ENCODE peak calls at places on chromosomes 1 and 21, in five cellular contexts. H, B, U, M and D are unnamed samples.

GRCh38 chr1:188949701-188950100 is 1528.0 kb downstream of the BRINP3 start:
- DNase-seq in M (no peak), H (no peak), U (peak; percentile 81), B (no peak), D (no peak)

GRCh38 chr1:226660410-226661182 is 78.5 kb downstream of the ITPKB start:
- DNase-seq in B (no peak), U (no peak), M (no peak), H (no peak), D (no peak)

GRCh38 chr1:56478734-56479133 is 100.6 kb downstream of the PLPP3 start:
- DNase-seq in B (no peak), M (no peak), U (no peak), H (no peak), D (no peak)

GRCh38 chr1:240091614-240092300 is at the start of gene FMN2:
- DNase-seq in M (no peak), B (peak; percentile 9), H (peak; percentile 66), U (peak; percentile 57), D (no peak)

GRCh38 chr1:40341509-40342380 is 24.7 kb upstream of the COL9A2 start:
- DNase-seq in U (no peak), H (no peak), M (no peak), B (no peak), D (no peak)

GRCh38 chr1:7831458-7831857 is 21.4 kb downstream of the UTS2 start:
- DNase-seq in H (no peak), M (no peak), U (no peak), B (no peak), D (no peak)

GRCh38 chr1:832136-832535 is 91.6 kb upstream of the SAMD11 start:
- DNase-seq in H (no peak), U (no peak), B (no peak), M (no peak), D (no peak)

GRCh38 chr1:227731696-227732585 is 3.2 kb downstream of the JMJD4 start:
- DNase-seq in H (no peak), B (no peak), M (no peak), U (no peak), D (no peak)

GRCh38 chr1:61184035-61184713 is 101.8 kb downstream of the NFIA start:
- DNase-seq in M (no peak), H (peak; percentile 98), B (peak; percentile 87), U (peak; percentile 96), D (no peak)

GRCh38 chr1:223551610-223552009 is 113.9 kb downstream of the CAPN8 start:
- DNase-seq in U (no peak), H (no peak), M (no peak), B (no peak), D (no peak)

GRCh38 chr1:200624679-200625335 is 4.3 kb upstream of the KIF14 start:
- DNase-seq in H (no peak), B (no peak), M (no peak), U (peak; percentile 12), D (no peak)

GRCh38 chr1:156592158-156592909 is 758 bp downstream of the NAXE start:
- DNase-seq in M (peak; percentile 30), B (no peak), H (no peak), U (no peak), D (no peak)

GRCh38 chr1:155052412-155053400 is 1.6 kb downstream of the ADAM15 start:
- DNase-seq in U (no peak), H (peak; percentile 46), M (peak; percentile 30), B (peak; percentile 64), D (peak; percentile 21)

GRCh38 chr1:30123896-30124295 is 599.5 kb downstream of the MATN1 start:
- DNase-seq in U (no peak), B (no peak), M (no peak), H (no peak), D (no peak)

GRCh38 chr1:101847608-101848007 is 149.1 kb downstream of the OLFM3 start:
- DNase-seq in B (no peak), H (no peak), M (no peak), U (no peak), D (no peak)

GRCh38 chr1:203311368-203312301 is 6.3 kb downstream of the BTG2 start:
- DNase-seq in B (no peak), H (no peak), M (no peak), U (no peak), D (no peak)

GRCh38 chr1:151062738-151063371 is 2.7 kb downstream of the MLLT11 start:
- DNase-seq in M (no peak), H (no peak), U (peak; percentile 96), B (no peak), D (no peak)

GRCh38 chr1:184940226-184940625 is 34.1 kb downstream of the NIBAN1 start:
- DNase-seq in U (peak; percentile 55), M (no peak), H (no peak), B (no peak), D (no peak)

GRCh38 chr1:177589166-177589565 is 380.7 kb downstream of the SEC16B start:
- DNase-seq in B (no peak), H (no peak), M (no peak), U (no peak), D (no peak)

GRCh38 chr1:235945775-235946565 is 79.3 kb upstream of the LYST start:
- DNase-seq in U (no peak), B (no peak), H (no peak), M (no peak), D (no peak)

GRCh38 chr21:41894922-41895557 is 15.9 kb upstream of the PRDM15 start:
- DNase-seq in H (no peak), B (no peak), M (no peak), U (peak; percentile 96), D (no peak)

GRCh38 chr1:16387201-16388185 is 20.5 kb downstream of the SZRD1 start:
- DNase-seq in M (no peak), B (no peak), U (peak; percentile 35), H (peak; percentile 30), D (no peak)

GRCh38 chr1:155083865-155084721 is 5.5 kb downstream of the EFNA3 start:
- DNase-seq in U (no peak), H (peak; percentile 34), B (peak; percentile 57), M (no peak), D (no peak)

GRCh38 chr1:54271341-54271740 is 71.4 kb downstream of the MRPL37 start:
- DNase-seq in M (no peak), B (no peak), U (no peak), H (no peak), D (no peak)

GRCh38 chr1:203163891-203164635 is 11.6 kb downstream of the MYBPH start:
- DNase-seq in U (no peak), H (no peak), M (no peak), B (no peak), D (no peak)

GRCh38 chr1:162388083-162388594 is 6.6 kb downstream of the C1orf226 start:
- DNase-seq in B (no peak), U (no peak), H (no peak), M (no peak), D (no peak)

GRCh38 chr1:66761273-66761672 is 9.0 kb downstream of the DYNLT5 start:
- DNase-seq in U (peak; percentile 61), H (no peak), M (no peak), B (no peak), D (no peak)

GRCh38 chr21:31136891-31137290 is 98.6 kb upstream of the KRTAP19-8 start:
- DNase-seq in U (peak; percentile 86), B (no peak), H (peak; percentile 65), M (no peak), D (no peak)

GRCh38 chr1:204763773-204764427 is 78.4 kb upstream of the LRRN2 start:
- DNase-seq in M (peak; percentile 68), B (peak; percentile 90), H (peak; percentile 9), U (peak; percentile 85), D (peak; percentile 60)